ENCODE peak calls at places on chromosomes 2 and 18, in five cellular contexts. Y is astrocyte; Z is adrenal gland; N is CD4-positive, alpha-beta T cell; K is AG04450. H is an unnamed sample.

GRCh38 chr2:28427741-28428412 is 35.2 kb downstream of the FOSL2 start:
- DNase-seq in N (no peak), Z (no peak), K (no peak), Y (no peak), H (no peak)

GRCh38 chr2:151410485-151410833 is 757 bp downstream of the RIF1 start:
- DNase-seq in Z (peak; percentile 26), N (peak; percentile 37), Y (no peak), K (no peak), H (peak; percentile 24)

GRCh38 chr2:119246884-119247843 is 23.5 kb downstream of the STEAP3 start:
- DNase-seq in K (no peak), Z (no peak), Y (no peak), N (no peak), H (no peak)

GRCh38 chr2:17166506-17166905 is 351.7 kb downstream of the RAD51AP2 start:
- DNase-seq in Y (peak; percentile 60), N (no peak), K (no peak), Z (no peak), H (no peak)

GRCh38 chr2:212135739-212136138 is 402.9 kb downstream of the ERBB4 start:
- DNase-seq in N (no peak), Z (no peak), K (no peak), Y (peak; percentile 15), H (no peak)

GRCh38 chr18:32373995-32374394 is 96.7 kb downstream of the GAREM1 start:
- DNase-seq in Z (peak; percentile 46), N (no peak), Y (peak; percentile 47), K (no peak), H (no peak)

GRCh38 chr2:128776461-128776971 is 457.8 kb upstream of the HS6ST1 start:
- DNase-seq in Y (no peak), N (no peak), Z (no peak), K (no peak), H (no peak)

GRCh38 chr18:59582395-59582794 is 114.8 kb downstream of the CCBE1 start:
- DNase-seq in Z (no peak), Y (no peak), K (no peak), N (no peak), H (no peak)

GRCh38 chr18:52348209-52348608 is 8.2 kb downstream of the DCC start:
- DNase-seq in N (no peak), Z (no peak), K (no peak), Y (no peak), H (no peak)

DNA sequence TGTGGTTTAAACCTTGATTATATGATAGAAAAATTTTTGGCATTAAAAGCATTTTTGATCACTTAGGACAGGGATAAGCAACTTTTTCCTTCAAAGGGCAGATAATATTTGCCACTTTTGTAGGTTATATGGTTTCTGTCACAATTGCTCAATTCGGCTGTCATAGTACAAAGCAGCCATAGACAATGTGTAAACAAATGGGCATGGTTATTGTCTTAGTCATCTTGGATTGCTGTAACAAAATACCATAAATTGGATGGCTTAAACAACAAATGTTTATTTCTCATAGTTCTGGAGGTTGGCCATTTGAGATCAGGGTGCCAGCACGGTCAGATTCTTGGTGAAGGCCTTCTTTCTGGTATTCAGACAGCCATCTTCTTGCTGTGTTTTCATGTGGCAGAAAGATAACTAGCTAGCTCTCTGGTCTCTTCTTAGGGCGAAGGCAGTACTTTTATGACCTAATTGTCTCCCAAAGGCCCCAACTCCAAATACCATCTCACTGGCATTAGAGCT is 91.2 kb downstream of the TAF4B start:
- DNase-seq in Y (no peak), N (no peak), Z (no peak), K (no peak), H (no peak)
- TF ChIP-seq CTCF in Y (no peak), N (no peak), Z (no peak), K (no peak), H (no peak)

GRCh38 chr2:228522276-228522675 is 340.8 kb upstream of the SPHKAP start:
- DNase-seq in Z (no peak), Y (no peak), K (no peak), N (no peak), H (no peak)

GRCh38 chr2:228526687-228527086 is 345.2 kb upstream of the SPHKAP start:
- DNase-seq in K (no peak), Z (no peak), N (no peak), Y (no peak), H (no peak)

GRCh38 chr2:228522977-228523376 is 341.5 kb upstream of the SPHKAP start:
- DNase-seq in Z (no peak), Y (no peak), N (no peak), K (no peak), H (no peak)

GRCh38 chr2:228532233-228532632 is 350.7 kb upstream of the SPHKAP start:
- DNase-seq in Y (no peak), Z (no peak), K (no peak), N (no peak), H (no peak)

GRCh38 chr2:228527481-228527880 is 346.0 kb upstream of the SPHKAP start:
- DNase-seq in N (no peak), Y (no peak), K (no peak), Z (no peak), H (no peak)
- H3K9me3 ChIP-seq in N (no peaks in the 10 kb centered on the region), Y (no peaks in the 10 kb centered on the region), K (peaks cover 2% of the 10 kb centered on the region), Z (no peaks in the 10 kb centered on the region), H (peaks cover 12% of the 10 kb centered on the region)

GRCh38 chr2:229431331-229431954 is 160.4 kb upstream of the PID1 start:
- DNase-seq in Y (peak; percentile 46), K (no peak), Z (no peak), N (no peak), H (no peak)
- H3K27ac ChIP-seq in Y (no peak overlapping the region), K (no peak overlapping the region), Z (no peak overlapping the region), N (no peak overlapping the region), H (no peak overlapping the region)

GRCh38 chr2:197873293-197873701 is 68.9 kb downstream of the PLCL1 start:
- DNase-seq in N (no peak), Z (no peak), K (peak; percentile 32), Y (peak; percentile 78), H (no peak)
- TF ChIP-seq CTCF in N (no peak), Z (no peak), K (peak; percentile 28), Y (no peak), H (peak; percentile 30)

GRCh38 chr18:23203891-23204432 is 68.7 kb downstream of the CABLES1 start:
- DNase-seq in N (no peak), Z (no peak), K (no peak), Y (no peak), H (no peak)
- H3K9me3 ChIP-seq in N (no peaks in the 10 kb centered on the region), Z (no peaks in the 10 kb centered on the region), K (peaks cover 11% of the 10 kb centered on the region), Y (peaks cover 7% of the 10 kb centered on the region), H (peaks cover 11% of the 10 kb centered on the region)